ENCODE peak calls at places on chromosomes 13 and 19, in eight cellular contexts. K is GM12865; V is ovary; T is coronary artery; D is effector memory CD4-positive, alpha-beta T cell; X is tibial artery; S is MG63; E is hepatocyte. H is an unnamed sample.

GRCh38 chr19:29504454-29504853 is 21.3 kb upstream of the VSTM2B start:
- DNase-seq in E (no peak), K (no peak), S (no peak), D (no peak), V (no peak), X (peak), T (no peak), H (no peak)

GRCh38 chr19:10603084-10603872 is 16.2 kb upstream of the AP1M2 start:
- DNase-seq in K (peak), V (peak), D (peak), T (peak), E (peak), X (peak), S (no peak), H (no peak)

GRCh38 chr19:10719466-10719961 is 1.6 kb downstream of the DNM2 start:
- DNase-seq in S (no peak), K (no peak), D (no peak), X (no peak), E (no peak), T (no peak), V (no peak), H (no peak)

GRCh38 chr13:72166102-72166660 is 299.2 kb upstream of the DACH1 start:
- DNase-seq in D (no peak), E (no peak), X (no peak), T (no peak), V (no peak), K (no peak), S (no peak), H (peak)

GRCh38 chr19:11505504-11506100 is at the start of gene ZNF653:
- DNase-seq in X (peak), V (peak), K (peak), E (peak), D (peak), S (peak), T (peak), H (peak)

GRCh38 chr19:30539981-30540380 is 167.8 kb downstream of the ZNF536 start:
- DNase-seq in X (peak), E (no peak), S (no peak), K (no peak), V (no peak), D (no peak), T (no peak), H (no peak)

GRCh38 chr13:97889803-97890202 is 63.7 kb upstream of the IPO5 start:
- DNase-seq in E (no peak), X (no peak), D (no peak), V (no peak), K (no peak), T (no peak), S (no peak), H (no peak)

GRCh38 chr13:24161010-24161775 is 673 bp downstream of the SPATA13 start:
- DNase-seq in X (peak), D (peak), V (peak), T (no peak), S (peak), K (peak), E (peak), H (no peak)

GRCh38 chr19:48629297-48629598 is 7.9 kb downstream of the DBP start:
- DNase-seq in E (no peak), K (no peak), T (no peak), S (no peak), V (no peak), D (no peak), X (peak), H (no peak)

GRCh38 chr13:91277013-91277676 is 70.3 kb upstream of the MIR17HG start:
- DNase-seq in S (no peak), E (no peak), T (no peak), X (no peak), D (no peak), K (no peak), V (no peak), H (no peak)

GRCh38 chr19:50777830-50778303 is 7.6 kb downstream of the GPR32 start:
- DNase-seq in T (no peak), S (no peak), E (no peak), X (no peak), V (no peak), D (no peak), K (no peak), H (peak)

GRCh38 chr13:39952244-39953233 is 297.1 kb downstream of the COG6 start:
- DNase-seq in S (no peak), E (peak), D (no peak), X (no peak), K (peak), V (no peak), T (no peak), H (no peak)

GRCh38 chr19:38898788-38899446 is 501 bp downstream of the SIRT2 start:
- DNase-seq in T (no peak), K (peak), D (no peak), E (no peak), S (peak), X (no peak), V (no peak), H (peak)

GRCh38 chr13:35478384-35479222 is 2.1 kb upstream of the MAB21L1 start:
- DNase-seq in E (no peak), D (no peak), S (no peak), V (no peak), X (no peak), T (no peak), K (peak), H (no peak)
- H3K4me3 ChIP-seq in E (peak), D (no peak), S (no peak), V (no peak), X (no peak), T (peak), K (no peak), H (no peak)

DNA sequence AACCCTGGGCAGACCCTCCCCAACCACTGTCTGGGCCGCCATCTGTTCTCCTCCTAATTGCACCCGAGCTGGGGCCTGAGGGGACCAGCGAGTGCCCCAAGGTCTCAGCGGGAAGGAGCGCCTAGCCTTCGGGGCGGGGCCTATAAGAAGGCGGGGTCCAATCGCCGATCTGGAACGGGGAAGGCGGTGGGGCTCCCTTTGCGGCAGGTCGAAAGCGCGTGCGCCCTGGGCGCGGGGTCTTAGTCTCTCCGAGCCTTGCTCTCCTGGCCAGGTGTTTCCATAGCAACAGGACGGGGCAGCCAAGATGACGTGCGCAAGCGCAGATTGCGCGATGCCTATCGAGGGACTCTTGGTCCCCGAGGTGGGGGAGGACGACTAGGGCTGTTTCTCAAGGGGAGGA is 2.8 kb downstream of the MAST1 start:
- DNase-seq in D (no peak), S (no peak), T (no peak), E (peak), X (no peak), K (peak), V (no peak), H (peak)
- H3K4me3 ChIP-seq in D (no peak), S (no peak), T (peak), E (no peak), X (no peak), K (no peak), V (no peak), H (peak)

DNA sequence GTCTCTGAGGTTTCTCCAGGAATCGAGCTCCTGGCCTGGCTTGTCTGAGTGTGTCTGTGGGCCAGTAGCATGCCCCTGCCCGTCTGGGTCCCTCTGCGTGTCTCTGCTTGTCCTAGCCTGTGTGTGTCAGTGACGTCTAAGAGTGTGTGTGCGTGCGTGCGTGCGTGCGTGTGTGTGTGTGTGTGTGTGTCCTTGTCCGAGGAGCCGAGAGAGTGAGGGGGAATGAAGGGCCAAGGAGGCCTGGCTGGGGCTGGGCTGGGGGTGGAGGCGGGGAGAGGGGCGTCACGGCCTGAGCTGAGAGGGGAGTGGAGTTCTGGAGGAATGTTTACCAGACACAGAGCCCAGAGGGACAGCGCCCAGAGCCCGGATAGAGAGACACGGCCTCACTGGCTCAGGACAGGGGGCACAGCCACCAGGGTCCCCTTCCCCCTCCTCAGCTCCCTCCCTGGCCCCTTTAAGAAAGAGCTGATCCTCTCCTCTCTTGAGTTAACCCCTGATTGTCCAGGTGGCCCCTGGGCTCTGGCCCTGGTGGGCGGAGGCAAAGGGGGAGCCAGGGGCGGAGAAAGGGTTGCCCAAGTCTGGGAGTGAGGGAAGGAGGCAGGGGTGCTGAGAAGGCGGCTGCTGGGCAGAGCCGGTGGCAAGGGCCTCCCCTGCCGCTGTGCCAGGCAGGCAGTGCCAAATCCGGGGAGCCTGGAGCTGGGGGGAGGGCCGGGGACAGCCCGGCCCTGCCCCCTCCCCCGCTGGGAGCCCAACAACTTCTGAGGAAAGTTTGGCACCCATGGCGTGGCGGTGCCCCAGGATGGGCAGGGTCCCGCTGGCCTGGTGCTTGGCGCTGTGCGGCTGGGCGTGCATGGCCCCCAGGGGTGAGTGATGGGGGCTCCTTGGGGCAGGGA is at the start of gene AXL:
- DNase-seq in X (peak), K (no peak), T (peak), D (no peak), E (peak), S (peak), V (peak), H (peak)
- H3K4me3 ChIP-seq in X (peak), K (no peak), T (peak), D (no peak), E (peak), S (peak), V (peak), H (peak)

DNA sequence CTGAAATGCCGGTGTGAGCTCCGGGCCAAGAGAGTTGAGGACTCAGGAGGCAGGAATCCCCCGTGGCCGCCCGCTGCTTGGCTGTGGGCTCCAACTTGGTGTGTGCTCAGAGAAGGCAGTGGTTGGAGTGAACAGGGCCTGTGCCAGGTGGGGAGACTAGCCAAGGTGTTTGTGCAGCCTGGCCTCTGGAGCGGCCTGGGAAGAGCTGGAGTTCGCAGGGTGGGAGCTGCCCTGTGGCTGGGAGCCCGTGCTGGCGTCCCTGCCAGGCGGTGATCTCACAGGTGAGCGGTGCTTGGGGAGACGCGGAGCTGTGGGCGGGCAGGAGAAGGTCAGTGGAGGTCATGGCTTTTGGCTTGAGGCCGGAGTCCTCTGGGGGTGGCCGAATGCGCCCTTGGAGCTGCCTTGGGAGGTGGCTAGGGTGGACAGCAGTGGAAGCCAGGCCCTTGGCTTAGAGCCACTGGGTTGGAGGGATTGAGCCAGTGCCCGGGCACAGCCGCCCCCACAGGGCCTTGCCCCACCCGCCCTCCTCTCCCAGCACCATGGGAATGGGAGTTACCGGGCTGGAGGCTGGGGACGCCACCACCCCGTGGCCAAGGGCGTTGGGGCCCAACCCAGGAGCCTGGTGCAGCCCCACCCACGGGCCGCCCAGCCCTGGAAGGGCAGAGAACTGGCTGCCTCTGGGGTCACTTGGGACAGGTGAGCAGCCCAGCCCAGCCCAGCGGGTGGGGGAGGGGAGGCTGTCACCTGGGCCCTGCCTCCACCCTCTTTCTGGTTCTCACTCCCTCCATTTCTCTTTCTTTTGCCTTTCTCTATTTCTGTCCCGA is 7.1 kb upstream of the CIRBP start:
- DNase-seq in K (no peak), E (peak), T (peak), S (peak), V (peak), X (peak), D (peak), H (peak)
- H3K4me3 ChIP-seq in K (peak), E (no peak), T (peak), S (peak), V (peak), X (peak), D (peak), H (peak)

DNA sequence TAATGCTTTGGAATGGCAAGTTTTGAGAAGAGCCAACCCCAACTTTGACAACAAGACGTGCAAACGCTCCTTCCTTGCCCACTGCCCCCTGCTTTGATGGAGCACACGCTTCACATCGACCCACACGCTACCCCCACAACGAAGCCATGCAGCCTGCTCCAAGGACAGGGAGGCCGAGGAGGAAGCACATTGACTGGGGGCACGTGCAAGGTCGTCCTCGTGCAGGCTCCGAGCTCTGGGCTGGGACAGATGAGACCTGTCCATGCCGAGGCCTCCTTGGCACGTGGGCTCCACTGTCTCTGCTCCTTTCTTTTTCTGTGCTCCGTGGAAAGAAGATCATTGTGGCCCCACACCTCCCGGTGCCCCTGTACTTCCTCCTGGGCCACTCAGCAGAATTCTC is 309.0 kb downstream of the TEX29 start:
- DNase-seq in T (no peak), D (no peak), V (no peak), K (no peak), S (no peak), X (no peak), E (no peak), H (no peak)
- H3K4me3 ChIP-seq in T (no peak), D (no peak), V (no peak), K (no peak), S (no peak), X (no peak), E (no peak), H (no peak)

DNA sequence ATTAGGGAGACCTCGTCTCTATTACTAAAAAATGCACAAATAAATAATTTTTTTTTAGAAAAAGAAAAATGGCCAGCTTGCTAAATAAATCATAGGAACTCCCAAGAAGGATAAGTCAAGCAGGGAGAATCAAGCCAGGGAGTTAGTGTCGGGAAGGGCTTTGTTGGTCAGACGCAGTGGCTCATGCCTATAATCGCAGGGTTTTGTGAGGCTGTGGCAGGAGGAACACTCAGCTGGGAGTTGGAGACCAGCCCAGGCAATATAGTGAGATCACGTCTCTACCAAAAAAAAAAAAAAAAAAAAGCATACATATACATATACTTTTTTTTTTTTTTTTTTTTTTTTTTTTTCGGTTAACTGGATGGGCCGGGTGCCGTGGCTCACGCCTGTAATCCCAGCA is 9.0 kb downstream of the NACC1 start:
- DNase-seq in X (no peak), E (no peak), K (no peak), V (no peak), T (no peak), S (peak), D (no peak), H (no peak)
- H3K4me3 ChIP-seq in X (no peak), E (no peak), K (no peak), V (no peak), T (no peak), S (no peak), D (no peak), H (no peak)

GRCh38 chr19:41887711-41888382 is 4.9 kb downstream of the ARHGEF1 start:
- DNase-seq in X (no peak), D (peak), K (peak), T (no peak), E (peak), V (no peak), S (no peak), H (peak)
- H3K4me3 ChIP-seq in X (no peak), D (peak), K (peak), T (no peak), E (no peak), V (no peak), S (no peak), H (no peak)

GRCh38 chr19:19276851-19277250 is 3.8 kb upstream of the TM6SF2 start:
- DNase-seq in D (no peak), V (no peak), X (no peak), E (peak), T (no peak), S (no peak), K (no peak), H (no peak)

GRCh38 chr19:19279853-19280252 is 6.8 kb upstream of the TM6SF2 start:
- DNase-seq in S (no peak), V (no peak), D (no peak), T (no peak), X (no peak), K (no peak), E (peak), H (no peak)

GRCh38 chr19:19276386-19276785 is 3.3 kb upstream of the TM6SF2 start:
- DNase-seq in D (no peak), K (no peak), S (no peak), E (peak), T (no peak), X (no peak), V (no peak), H (no peak)

GRCh38 chr19:19279062-19279612 is 6.0 kb upstream of the TM6SF2 start:
- DNase-seq in D (no peak), E (peak), X (no peak), T (no peak), S (no peak), K (no peak), V (no peak), H (no peak)

GRCh38 chr19:19278315-19278714 is 5.2 kb upstream of the TM6SF2 start:
- DNase-seq in E (no peak), D (no peak), S (no peak), X (no peak), V (no peak), T (no peak), K (no peak), H (no peak)
- H3K4me3 ChIP-seq in E (no peak), D (no peak), S (no peak), X (no peak), V (no peak), T (no peak), K (no peak), H (no peak)

GRCh38 chr19:55080121-55080914 is 4.6 kb downstream of the EPS8L1 start:
- DNase-seq in S (peak), K (peak), X (no peak), E (peak), T (no peak), V (peak), D (peak), H (peak)
- H3K4me3 ChIP-seq in S (peak), K (peak), X (peak), E (peak), T (peak), V (no peak), D (peak), H (peak)